ENCODE peak calls at places on chromosomes 2 and 18, in nine cellular contexts. V is BE2C; D is tibial artery; H is CD4-positive, CD25-positive, alpha-beta regulatory T cell; K is adrenal gland; I is lower lobe of right lung; Z is GM23338; N is Karpas-422; W is adipocyte. L is an unnamed sample. For H3K4me1, the result is how much of the 10 kb centered on the place peaks cover.

GRCh38 chr2:27379840-27380625 is 501 bp downstream of the ZNF513 start:
- DNase-seq in Z (peak), V (no peak), D (peak), H (peak), N (no peak), W (peak), K (peak), I (peak), L (peak)

GRCh38 chr2:133627741-133628140 is 59.5 kb upstream of the NCKAP5 start:
- DNase-seq in H (no peak), Z (peak), V (no peak), W (no peak), K (no peak), D (no peak), N (no peak), I (no peak), L (no peak)

GRCh38 chr2:239596298-239596697 is 195.5 kb upstream of the HDAC4 start:
- DNase-seq in N (no peak), H (no peak), D (no peak), Z (no peak), W (no peak), I (no peak), V (no peak), K (no peak), L (no peak)

GRCh38 chr2:156647377-156648010 is 211.3 kb downstream of the GPD2 start:
- DNase-seq in Z (no peak), K (no peak), W (no peak), I (no peak), N (no peak), V (no peak), D (no peak), H (no peak), L (no peak)

GRCh38 chr2:234137400-234138014 is 87.0 kb downstream of the SPP2 start:
- DNase-seq in N (no peak), W (peak), Z (no peak), V (no peak), H (no peak), I (no peak), K (no peak), D (no peak), L (no peak)

GRCh38 chr2:46029332-46029811 is 267.8 kb upstream of the EPAS1 start:
- DNase-seq in W (peak), V (no peak), I (no peak), Z (no peak), N (no peak), H (no peak), D (no peak), K (no peak), L (no peak)

GRCh38 chr2:127829845-127830246 is 18.9 kb upstream of the WDR33 start:
- DNase-seq in I (no peak), Z (peak), N (peak), K (no peak), H (peak), D (no peak), W (no peak), V (no peak), L (no peak)

GRCh38 chr2:224146356-224147160 is 107.5 kb upstream of the SERPINE2 start:
- DNase-seq in H (no peak), D (no peak), V (no peak), W (no peak), Z (no peak), K (no peak), N (no peak), I (no peak), L (no peak)

GRCh38 chr2:217103752-217104540 is 244.1 kb upstream of the TNP1 start:
- DNase-seq in V (no peak), W (peak), H (no peak), I (no peak), Z (peak), K (no peak), N (no peak), D (no peak), L (no peak)

GRCh38 chr2:207046642-207047213 is 107.4 kb downstream of the CPO start:
- DNase-seq in K (peak), V (no peak), W (no peak), H (no peak), Z (no peak), I (no peak), N (peak), D (no peak), L (no peak)

GRCh38 chr18:74229891-74230290 is 61.9 kb downstream of the CYB5A start:
- DNase-seq in I (no peak), D (no peak), H (no peak), K (no peak), V (no peak), N (no peak), W (no peak), Z (no peak), L (no peak)

GRCh38 chr18:63234432-63234831 is 85.1 kb downstream of the BCL2 start:
- DNase-seq in K (no peak), W (no peak), I (no peak), N (no peak), Z (no peak), V (no peak), D (no peak), H (no peak), L (no peak)

GRCh38 chr2:233807966-233808892 is 30.1 kb downstream of the MROH2A start:
- DNase-seq in V (no peak), H (no peak), W (no peak), Z (no peak), K (no peak), I (peak), N (no peak), D (peak), L (peak)

DNA sequence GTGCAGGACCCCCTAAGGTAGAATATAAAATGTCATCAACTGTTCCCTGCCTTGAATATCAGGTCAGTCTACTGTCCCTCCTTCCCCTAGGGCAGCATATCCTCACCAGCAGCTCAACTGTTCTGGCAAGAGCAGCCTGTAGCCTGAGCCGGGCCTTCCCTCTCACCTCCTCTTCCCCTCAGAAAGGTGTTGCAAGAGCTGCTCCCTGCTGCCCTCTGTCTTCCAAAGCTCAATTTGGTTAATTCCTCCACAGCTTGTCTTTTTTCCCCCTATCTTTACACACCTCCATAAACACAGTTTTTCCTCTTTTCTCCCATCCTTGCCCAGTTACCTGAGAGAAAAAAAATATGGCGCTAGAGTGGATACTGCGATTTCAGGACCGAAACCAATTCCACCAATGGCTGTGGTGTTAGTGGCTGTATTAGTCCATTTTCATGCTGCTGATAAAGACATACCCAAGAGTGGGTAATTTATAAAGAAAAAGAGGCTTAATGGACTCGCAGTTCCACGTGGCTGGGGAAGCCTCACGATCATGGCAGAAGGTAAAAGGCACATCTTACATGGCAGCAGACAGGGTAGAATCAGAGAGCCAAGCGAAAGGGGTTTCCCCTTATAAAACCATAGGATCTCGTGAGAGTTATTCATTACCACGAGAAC is 184.7 kb downstream of the MREG start:
- DNase-seq in W (peak), K (peak), D (no peak), Z (peak), N (peak), V (peak), I (peak), H (no peak), L (no peak)
- H3K4me1 ChIP-seq in W (half or more), K (under half), D (under half), Z (under half), N (under half), V (under half), I (under half), H (under half), L (under half)

DNA sequence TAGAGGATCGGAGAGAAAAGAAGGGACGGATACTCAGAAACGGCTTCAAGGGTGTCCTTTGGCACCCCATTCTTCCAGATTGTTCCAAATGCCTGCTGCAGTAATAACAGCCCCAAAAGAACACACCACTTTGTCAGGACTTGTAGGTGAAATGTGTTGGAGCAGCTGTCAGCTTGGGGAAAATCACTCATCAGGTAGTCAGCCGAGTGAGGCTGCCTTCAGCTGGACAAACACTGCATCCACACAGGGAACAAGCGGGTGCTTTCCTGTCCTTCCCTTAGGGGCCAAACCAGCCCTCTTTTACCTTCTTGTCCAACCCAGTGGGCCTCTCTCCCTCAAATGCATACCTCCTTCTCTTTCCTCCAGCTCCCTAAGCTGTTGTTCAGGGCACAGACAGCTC is 48.2 kb downstream of the BCL11A start:
- DNase-seq in H (no peak), V (no peak), K (no peak), N (no peak), W (no peak), D (no peak), Z (no peak), I (no peak), L (no peak)
- H3K4me3 ChIP-seq in H (no peak), V (no peak), K (no peak), N (no peak), W (no peak), D (no peak), Z (no peak), I (no peak), L (no peak)

GRCh38 chr2:9279426-9279825 is 72.8 kb downstream of the ASAP2 start:
- DNase-seq in I (no peak), K (no peak), H (no peak), W (no peak), V (no peak), D (no peak), N (no peak), Z (no peak), L (no peak)

GRCh38 chr2:9280204-9280603 is 73.6 kb downstream of the ASAP2 start:
- DNase-seq in K (no peak), H (no peak), V (no peak), Z (no peak), I (no peak), N (no peak), W (no peak), D (no peak), L (no peak)

GRCh38 chr2:9282128-9282527 is 75.5 kb downstream of the ASAP2 start:
- DNase-seq in K (no peak), Z (no peak), N (no peak), W (no peak), H (no peak), V (no peak), D (no peak), I (no peak), L (no peak)

GRCh38 chr2:9282713-9283112 is 76.1 kb downstream of the ASAP2 start:
- DNase-seq in Z (no peak), W (no peak), H (no peak), V (no peak), D (no peak), I (no peak), K (no peak), N (no peak), L (no peak)

DNA sequence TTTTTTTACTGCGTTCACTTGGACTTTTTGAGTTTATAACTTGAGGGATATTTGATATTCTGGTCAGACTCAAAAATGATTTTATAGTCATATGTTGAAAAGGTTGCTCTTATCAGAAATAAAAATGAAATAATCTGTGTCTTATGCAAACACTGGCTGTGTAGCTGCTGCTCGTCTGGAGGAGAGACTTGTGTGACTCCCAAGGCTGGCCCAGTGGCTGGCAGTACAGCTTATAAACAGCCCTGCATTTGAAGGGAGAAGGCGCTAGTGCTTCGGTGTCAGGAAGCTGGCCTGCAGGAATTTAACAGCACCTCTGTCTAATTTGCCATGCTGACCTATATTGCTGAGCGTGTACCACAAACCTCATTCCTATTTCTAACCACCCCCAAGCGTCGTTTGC is 74.5 kb downstream of the ASAP2 start:
- DNase-seq in D (no peak), W (no peak), N (no peak), K (no peak), H (no peak), V (no peak), I (no peak), Z (no peak), L (no peak)
- H3K4me1 ChIP-seq in D (under half), W (under half), N (under half), K (under half), H (under half), V (under half), I (under half), Z (under half), L (under half)

GRCh38 chr18:30763913-30764350 is 278.6 kb downstream of the DSC3 start:
- DNase-seq in N (no peak), W (no peak), I (no peak), Z (peak), H (no peak), K (no peak), D (no peak), V (no peak), L (no peak)
- H3K4me3 ChIP-seq in N (no peak), W (no peak), I (no peak), Z (peak), H (no peak), K (no peak), D (no peak), V (no peak), L (no peak)

GRCh38 chr2:152166633-152167032 is 8.9 kb downstream of the STAM2 start:
- DNase-seq in Z (no peak), W (peak), K (no peak), H (no peak), V (no peak), N (no peak), D (no peak), I (no peak), L (no peak)

GRCh38 chr2:152165306-152165705 is 10.3 kb downstream of the STAM2 start:
- DNase-seq in I (no peak), V (no peak), D (no peak), K (no peak), N (no peak), Z (no peak), W (no peak), H (no peak), L (no peak)

GRCh38 chr2:152165780-152166179 is 9.8 kb downstream of the STAM2 start:
- DNase-seq in Z (no peak), K (peak), H (no peak), D (no peak), N (no peak), W (no peak), V (no peak), I (no peak), L (no peak)

GRCh38 chr2:152161598-152161997 is 14.0 kb downstream of the STAM2 start:
- DNase-seq in I (no peak), V (no peak), W (no peak), Z (no peak), D (no peak), H (no peak), K (no peak), N (no peak), L (no peak)

GRCh38 chr2:152162141-152162540 is 13.4 kb downstream of the STAM2 start:
- DNase-seq in H (no peak), Z (no peak), K (no peak), D (no peak), V (no peak), N (no peak), I (no peak), W (no peak), L (no peak)
- H3K4me1 ChIP-seq in H (under half), Z (under half), K (under half), D (under half), V (under half), N (under half), I (under half), W (under half), L (under half)

L was measured in aorta.